ENCODE peak calls at places on chromosomes 12 and 14, in nine cellular contexts. P, H, B, I, W, A, K, U and V are unnamed samples.
A peak's percentile ranks its signal among the peaks of the same experiment; 100 is the strongest.

GRCh38 chr14:94685166-94685581 is 73.0 kb downstream of the SERPINA3 start:
- DNase-seq in P (no peak), H (no peak), B (no peak), I (no peak), W (no peak), A (peak; percentile 3), K (no peak), U (no peak), V (no peak)

GRCh38 chr14:74616996-74617700 is 5.1 kb upstream of the LTBP2 start:
- DNase-seq in P (no peak), H (peak; percentile 83), B (peak; percentile 58), I (no peak), W (peak; percentile 25), A (no peak), K (no peak), U (peak; percentile 61), V (no peak)

GRCh38 chr12:1947081-1947480 is 28.6 kb upstream of the CACNA2D4 start:
- DNase-seq in P (no peak), H (no peak), B (peak; percentile 91), I (no peak), W (no peak), A (no peak), K (no peak), U (peak; percentile 88), V (no peak)

GRCh38 chr14:52023518-52023917 is 34.2 kb downstream of the RTRAF start:
- DNase-seq in P (no peak), H (peak; percentile 81), B (peak; percentile 83), I (no peak), W (no peak), A (no peak), K (no peak), U (peak; percentile 91), V (no peak)

GRCh38 chr12:50110762-50111416 is 1.1 kb upstream of the COX14 start:
- DNase-seq in P (peak; percentile 82), H (peak; percentile 53), B (no peak), I (peak; percentile 28), W (peak; percentile 91), A (peak; percentile 84), K (no peak), U (peak; percentile 60), V (peak; percentile 72)

GRCh38 chr14:35337074-35337556 is 44.9 kb downstream of the PSMA6 start:
- DNase-seq in P (no peak), H (no peak), B (no peak), I (no peak), W (no peak), A (no peak), K (no peak), U (no peak), V (no peak)

GRCh38 chr14:105066285-105067071 is 1.2 kb upstream of the GPR132 start:
- DNase-seq in P (peak; percentile 28), H (no peak), B (no peak), I (no peak), W (no peak), A (no peak), K (no peak), U (no peak), V (no peak)

GRCh38 chr14:61280092-61280525 is 1.0 kb downstream of the TMEM30B start:
- DNase-seq in P (peak; percentile 48), H (no peak), B (no peak), I (no peak), W (no peak), A (no peak), K (no peak), U (no peak), V (no peak)

GRCh38 chr12:108788076-108788782 is 56.9 kb upstream of the CORO1C start:
- DNase-seq in P (no peak), H (no peak), B (no peak), I (no peak), W (peak; percentile 72), A (no peak), K (no peak), U (peak; percentile 15), V (no peak)

GRCh38 chr12:70415987-70416386 is 49.9 kb downstream of the KCNMB4 start:
- DNase-seq in P (no peak), H (no peak), B (no peak), I (no peak), W (no peak), A (peak; percentile 14), K (no peak), U (no peak), V (no peak)

GRCh38 chr12:122022393-122023338 is 982 bp downstream of the BCL7A start:
- DNase-seq in P (peak; percentile 50), H (peak; percentile 22), B (no peak), I (no peak), W (no peak), A (peak; percentile 79), K (no peak), U (peak; percentile 62), V (no peak)

GRCh38 chr12:6338955-6339761 is 2.7 kb downstream of the TNFRSF1A start:
- DNase-seq in P (no peak), H (no peak), B (no peak), I (no peak), W (no peak), A (no peak), K (no peak), U (peak; percentile 42), V (no peak)

GRCh38 chr14:22887990-22888378 is 5.0 kb downstream of the REM2 start:
- DNase-seq in P (no peak), H (no peak), B (no peak), I (no peak), W (no peak), A (peak; percentile 94), K (no peak), U (no peak), V (no peak)

GRCh38 chr12:110537605-110538409 is 35.7 kb downstream of the RAD9B start:
- DNase-seq in P (peak; percentile 68), H (no peak), B (peak; percentile 76), I (peak; percentile 62), W (peak; percentile 83), A (no peak), K (no peak), U (no peak), V (no peak)

GRCh38 chr14:20662968-20663731 is 21.2 kb upstream of the RNASE4 start:
- DNase-seq in P (peak; percentile 67), H (peak; percentile 72), B (peak; percentile 6), I (peak; percentile 45), W (peak; percentile 46), A (peak; percentile 59), K (peak; percentile 97), U (peak; percentile 72), V (peak; percentile 42)

GRCh38 chr14:55097894-55098560 is 31.0 kb upstream of the LGALS3 start:
- DNase-seq in P (peak; percentile 32), H (no peak), B (no peak), I (peak; percentile 79), W (no peak), A (peak; percentile 41), K (no peak), U (peak; percentile 21), V (no peak)

GRCh38 chr14:75487155-75487671 is 35.1 kb upstream of the BATF start:
- DNase-seq in P (no peak), H (no peak), B (no peak), I (no peak), W (no peak), A (peak; percentile 91), K (no peak), U (no peak), V (no peak)

GRCh38 chr12:24060089-24060488 is 110.6 kb upstream of the SOX5 start:
- DNase-seq in P (no peak), H (no peak), B (no peak), I (no peak), W (no peak), A (no peak), K (no peak), U (no peak), V (no peak)

GRCh38 chr12:14473707-14474287 is 93.9 kb downstream of the PLBD1 start:
- DNase-seq in P (no peak), H (peak; percentile 30), B (peak; percentile 31), I (no peak), W (no peak), A (peak; percentile 55), K (no peak), U (peak; percentile 66), V (no peak)

GRCh38 chr12:946212-946611 is 3.3 kb downstream of the RAD52 start:
- DNase-seq in P (no peak), H (peak; percentile 32), B (no peak), I (no peak), W (no peak), A (no peak), K (no peak), U (peak; percentile 36), V (no peak)

GRCh38 chr14:53842938-53843337 is 113.7 kb downstream of the BMP4 start:
- DNase-seq in P (peak; percentile 31), H (peak; percentile 62), B (peak; percentile 85), I (no peak), W (no peak), A (no peak), K (no peak), U (no peak), V (no peak)

GRCh38 chr12:455821-456220 is 3.9 kb upstream of the B4GALNT3 start:
- DNase-seq in P (no peak), H (no peak), B (no peak), I (no peak), W (no peak), A (no peak), K (no peak), U (no peak), V (no peak)

DNA sequence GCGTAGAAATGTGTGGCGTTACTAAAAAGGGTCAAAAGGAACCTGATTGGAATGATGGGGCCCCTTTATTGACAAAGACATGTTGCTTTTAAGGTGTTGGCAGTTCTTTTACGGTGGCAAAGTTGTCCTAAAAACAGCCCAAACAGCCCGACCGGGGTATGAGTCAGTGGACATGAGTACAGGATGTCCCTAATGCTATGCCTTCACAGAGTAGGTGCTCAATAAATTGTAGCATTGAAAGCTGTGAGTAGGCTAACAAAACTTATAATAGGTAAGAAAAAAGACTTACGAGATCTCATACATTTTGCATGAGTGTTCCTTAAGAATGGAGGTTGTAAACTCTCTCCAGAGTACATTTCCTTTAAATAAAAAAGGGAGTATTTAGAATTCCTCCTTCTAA is 2.6 kb downstream of the ELK3 start:
- DNase-seq in P (no peak), H (peak; percentile 29), B (no peak), I (no peak), W (no peak), A (no peak), K (no peak), U (peak; percentile 62), V (no peak)
- H3K4me3 ChIP-seq in P (no peak overlapping the region), H (peak overlapping the region; percentile 96), B (peak overlapping the region; percentile 94), I (no peak overlapping the region), W (peak overlapping the region; percentile 85), A (no peak overlapping the region), K (peak overlapping the region; percentile 82), U (peak overlapping the region; percentile 91), V (peak overlapping the region; percentile 91)

GRCh38 chr14:92652413-92653151 is 95.8 kb downstream of the LGMN start:
- DNase-seq in P (no peak), H (no peak), B (no peak), I (no peak), W (no peak), A (no peak), K (no peak), U (no peak), V (no peak)
- H3K4me3 ChIP-seq in P (peak overlapping the region; percentile 22), H (no peak overlapping the region), B (no peak overlapping the region), I (peak overlapping the region; percentile 14), W (peak overlapping the region; percentile 36), A (no peak overlapping the region), K (no peak overlapping the region), U (no peak overlapping the region), V (peak overlapping the region; percentile 3)

GRCh38 chr12:57613427-57614109 is 2.3 kb downstream of the ARHGEF25 start:
- DNase-seq in P (no peak), H (no peak), B (no peak), I (no peak), W (no peak), A (no peak), K (no peak), U (no peak), V (no peak)
- H3K4me3 ChIP-seq in P (no peak overlapping the region), H (no peak overlapping the region), B (no peak overlapping the region), I (no peak overlapping the region), W (no peak overlapping the region), A (no peak overlapping the region), K (no peak overlapping the region), U (no peak overlapping the region), V (no peak overlapping the region)

GRCh38 chr12:132444957-132445883 is 44.7 kb upstream of the FBRSL1 start:
- DNase-seq in P (peak; percentile 54), H (no peak), B (no peak), I (no peak), W (no peak), A (peak; percentile 92), K (no peak), U (peak; percentile 37), V (no peak)
- H3K4me3 ChIP-seq in P (no peak overlapping the region), H (peak overlapping the region; percentile 30), B (peak overlapping the region; percentile 23), I (no peak overlapping the region), W (peak overlapping the region; percentile 28), A (peak overlapping the region; percentile 78), K (peak overlapping the region; percentile 88), U (peak overlapping the region; percentile 70), V (peak overlapping the region; percentile 14)